ENCODE peak calls at places on chromosomes 3 and 15, in six cellular contexts. H is HCT116, B is transverse colon, U is A549, E is spleen, C is tibial nerve. V is an unnamed sample.

GRCh38 chr15:62112616-62113593 is 46.1 kb downstream of the C2CD4A start:
- DNase-seq in H (no peak), B (peak; percentile 28), U (peak; percentile 92), E (no peak), C (no peak), V (peak; percentile 79)

GRCh38 chr3:57787867-57788623 is 31.9 kb downstream of the SLMAP start:
- DNase-seq in H (no peak), B (no peak), U (no peak), E (no peak), C (no peak), V (no peak)

GRCh38 chr3:134441321-134441720 is 44.5 kb downstream of the ANAPC13 start:
- DNase-seq in H (no peak), B (no peak), U (no peak), E (no peak), C (no peak), V (no peak)

GRCh38 chr3:51559266-51559907 is 20.9 kb downstream of the RAD54L2 start:
- DNase-seq in H (no peak), B (no peak), U (no peak), E (no peak), C (no peak), V (peak; percentile 57)

GRCh38 chr3:159266779-159267178 is 464.9 kb downstream of the MFSD1 start:
- DNase-seq in H (peak; percentile 26), B (no peak), U (peak; percentile 61), E (no peak), C (no peak), V (no peak)

GRCh38 chr15:65688462-65688861 is 66.7 kb downstream of the SLC24A1 start:
- DNase-seq in H (no peak), B (no peak), U (no peak), E (no peak), C (no peak), V (no peak)

GRCh38 chr15:35301088-35301487 is 216.0 kb upstream of the NANOGP8 start:
- DNase-seq in H (no peak), B (no peak), U (no peak), E (no peak), C (no peak), V (no peak)

GRCh38 chr3:134014270-134014669 is 15.5 kb downstream of the SLCO2A1 start:
- DNase-seq in H (no peak), B (no peak), U (no peak), E (no peak), C (no peak), V (peak; percentile 25)

GRCh38 chr3:13021934-13022265 is 51.3 kb downstream of the IQSEC1 start:
- DNase-seq in H (no peak), B (no peak), U (no peak), E (peak; percentile 82), C (no peak), V (no peak)
- TF ChIP-seq POLR2A in H (no peak), B (no peak), U (no peak), E (no peak), C (no peak), V (no peak)

DNA sequence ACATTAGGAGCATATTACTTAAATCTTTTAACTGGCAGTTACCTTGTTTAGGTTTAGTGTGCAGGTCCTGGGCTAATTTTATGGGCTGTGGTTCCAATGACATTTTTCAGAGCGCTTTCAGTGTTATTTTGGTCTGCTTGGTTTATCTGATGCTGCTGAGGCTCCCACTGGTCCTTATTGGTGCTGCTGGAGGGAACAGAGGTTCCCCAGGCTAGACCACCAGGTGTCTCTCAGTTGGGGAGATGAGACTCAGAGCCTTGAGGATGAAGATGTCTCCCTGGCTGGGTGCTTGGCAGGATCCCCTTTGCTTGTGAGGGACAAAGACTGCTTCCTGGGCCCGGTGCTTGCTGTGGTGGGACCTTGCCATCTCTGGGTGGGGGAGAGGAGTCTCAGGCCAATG is 28.3 kb upstream of the TASOR start:
- DNase-seq in H (no peak), B (no peak), U (no peak), E (no peak), C (no peak), V (no peak)
- TF ChIP-seq CTCF in H (no peak), B (no peak), U (no peak), E (no peak), C (no peak), V (no peak)

GRCh38 chr3:139677341-139678155 is at the start of gene NMNAT3:
- DNase-seq in H (peak; percentile 84), B (peak; percentile 92), U (peak; percentile 73), E (peak; percentile 93), C (peak; percentile 67), V (peak; percentile 91)
- TF ChIP-seq POLR2A in H (no peak), B (no peak), U (no peak), E (no peak), C (no peak), V (no peak)

GRCh38 chr3:141384157-141384556 is 15.9 kb downstream of the ZBTB38 start:
- DNase-seq in H (no peak), B (no peak), U (no peak), E (no peak), C (no peak), V (no peak)
- TF ChIP-seq CTCF in H (no peak), B (no peak), U (no peak), E (no peak), C (no peak), V (no peak)

GRCh38 chr15:47717036-47717611 is at the start of gene SEMA6D:
- DNase-seq in H (no peak), B (peak; percentile 72), U (peak; percentile 12), E (peak; percentile 77), C (peak; percentile 64), V (peak; percentile 55)
- TF ChIP-seq POLR2A in H (no peak), B (no peak), U (no peak), E (no peak), C (no peak), V (no peak)

DNA sequence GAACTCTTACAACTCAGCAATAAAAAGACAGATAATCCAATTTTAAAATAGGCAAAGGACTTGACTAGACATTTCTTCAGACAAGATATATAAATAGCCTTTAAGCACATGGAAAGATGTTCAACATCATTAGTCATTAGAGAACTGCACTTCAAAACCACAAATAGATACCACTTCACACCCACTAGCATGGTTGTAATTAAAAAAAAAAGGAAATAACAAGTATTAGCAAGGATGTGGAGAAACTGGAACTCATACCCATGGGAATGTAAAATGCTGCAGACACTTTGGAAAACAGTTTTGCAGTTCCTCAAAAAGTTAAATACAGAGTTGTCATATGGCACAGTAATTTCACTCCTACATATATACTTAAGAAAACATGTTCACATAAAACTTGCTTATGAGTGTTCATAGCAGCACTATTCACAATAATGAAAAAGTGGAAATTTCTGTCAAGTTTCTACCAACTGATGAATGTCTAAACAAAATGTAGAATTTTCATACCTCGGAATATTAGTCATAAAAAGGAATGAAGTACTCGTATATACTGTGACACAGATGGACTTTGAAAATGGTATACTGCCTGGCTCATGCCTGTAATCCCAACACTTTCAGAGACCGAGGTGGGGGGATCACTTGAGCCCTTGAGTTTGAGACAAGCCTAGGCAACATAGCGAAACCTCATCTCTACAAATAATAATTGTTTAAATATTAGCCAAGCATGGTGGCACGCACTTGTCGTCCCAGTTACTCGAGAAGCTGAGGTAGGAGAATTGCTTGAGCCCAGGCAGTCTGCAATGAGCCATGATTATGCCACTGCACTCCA is 28.1 kb downstream of the BCL2A1 start:
- DNase-seq in H (no peak), B (no peak), U (peak; percentile 73), E (no peak), C (no peak), V (no peak)
- TF ChIP-seq CTCF in H (no peak), B (no peak), U (no peak), E (no peak), C (no peak), V (no peak)

DNA sequence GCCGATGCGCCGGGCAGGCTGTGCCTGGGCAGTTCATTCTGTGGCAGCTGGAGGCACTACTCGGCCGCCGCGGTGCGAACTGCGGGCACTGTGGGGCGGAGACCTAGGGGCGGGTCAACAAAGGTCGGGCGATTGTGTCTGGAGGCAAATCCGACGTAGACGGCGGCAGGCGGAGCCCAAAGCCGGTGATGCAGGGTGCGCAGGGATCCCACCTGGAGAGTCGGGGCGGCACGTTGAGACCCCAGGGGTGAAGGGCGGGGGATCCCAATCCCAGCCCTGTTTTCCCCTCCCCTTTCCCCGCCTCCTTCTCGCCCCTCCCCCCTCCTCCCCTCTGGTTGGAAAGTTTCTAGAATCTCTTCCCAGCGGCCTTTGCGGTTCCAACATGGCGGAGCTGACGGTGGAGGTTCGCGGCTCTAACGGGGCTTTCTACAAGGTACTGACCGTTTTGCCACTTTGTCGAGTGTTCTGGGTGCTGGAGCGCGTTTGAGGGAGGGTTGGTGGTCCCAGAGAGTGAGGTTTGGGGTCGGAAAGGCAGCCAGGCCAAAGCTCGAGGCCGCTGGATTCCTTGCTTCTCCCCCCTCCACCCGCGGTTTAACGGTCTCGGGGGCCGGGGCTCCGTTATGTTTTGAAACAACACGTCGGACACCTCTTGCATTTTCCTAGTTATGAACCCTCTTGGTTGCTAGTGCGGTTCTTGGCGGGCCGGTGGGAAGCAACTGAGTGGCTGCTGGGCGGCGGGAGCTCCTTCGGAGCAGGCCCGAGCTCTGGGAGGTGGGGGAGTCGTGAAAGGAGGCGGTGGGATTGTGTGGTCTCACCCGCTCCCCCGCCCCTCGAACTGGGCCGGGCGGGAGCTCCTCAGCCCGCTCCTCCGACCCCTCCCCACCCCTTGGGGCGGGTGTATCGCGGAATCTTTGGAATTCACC is at the start of gene FXR1:
- DNase-seq in H (peak; percentile 81), B (peak; percentile 93), U (peak; percentile 95), E (peak; percentile 99), C (peak; percentile 74), V (peak; percentile 95)
- TF ChIP-seq POLR2A in H (peak; percentile 87), B (peak; percentile 59), U (peak; percentile 53), E (peak; percentile 20), C (peak; percentile 42), V (peak; percentile 80)

GRCh38 chr3:102748646-102749045 is 313.8 kb downstream of the ZPLD1 start:
- DNase-seq in H (no peak), B (no peak), U (no peak), E (no peak), C (no peak), V (no peak)

GRCh38 chr3:102741694-102742093 is 306.9 kb downstream of the ZPLD1 start:
- DNase-seq in H (no peak), B (no peak), U (peak; percentile 3), E (no peak), C (no peak), V (no peak)

GRCh38 chr3:102747611-102748010 is 312.8 kb downstream of the ZPLD1 start:
- DNase-seq in H (no peak), B (no peak), U (no peak), E (no peak), C (no peak), V (no peak)

GRCh38 chr3:102750322-102750721 is 315.5 kb downstream of the ZPLD1 start:
- DNase-seq in H (no peak), B (no peak), U (no peak), E (no peak), C (no peak), V (no peak)

GRCh38 chr3:102745881-102746280 is 311.1 kb downstream of the ZPLD1 start:
- DNase-seq in H (peak; percentile 4), B (no peak), U (peak; percentile 13), E (no peak), C (no peak), V (no peak)
- TF ChIP-seq CTCF in H (peak; percentile 22), B (no peak), U (peak; percentile 41), E (no peak), C (no peak), V (no peak)

DNA sequence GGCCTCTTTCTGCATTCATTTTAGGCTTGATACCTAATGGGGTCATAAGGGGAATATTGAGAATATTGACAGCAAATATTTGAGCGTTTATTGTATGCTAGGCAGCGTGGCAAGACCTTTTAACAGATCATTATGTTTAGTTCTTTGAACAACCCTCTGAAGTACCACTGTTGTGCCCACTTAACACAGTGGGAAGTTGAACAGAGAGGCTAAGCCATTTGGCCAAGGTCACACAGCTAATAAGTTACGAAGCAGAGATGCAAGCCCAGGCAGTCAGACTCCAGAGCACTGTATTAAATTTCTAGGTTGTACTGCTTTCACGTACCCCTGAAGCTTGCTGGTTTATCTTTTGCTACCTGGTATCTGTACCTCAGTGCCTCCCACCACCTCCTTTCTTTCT is 1.1 kb downstream of the RAB7A start:
- DNase-seq in H (no peak), B (no peak), U (no peak), E (no peak), C (no peak), V (no peak)
- TF ChIP-seq POLR2A in H (no peak), B (no peak), U (no peak), E (no peak), C (no peak), V (no peak)

V was measured in adrenal gland.